ENCODE peak calls at places on chromosomes 3 and 15, in six cellular contexts. A is fibroblast of the conjunctiva, D is iris pigment epithelial cell, T is non-pigmented ciliary epithelial cell, C is H9, O is thoracic aorta. X is an unnamed sample.

GRCh38 chr3:177835008-177835407 is 637.7 kb upstream of the TBL1XR1 start:
- DNase-seq in T (peak; percentile 84), A (no peak), O (no peak), C (no peak), D (peak; percentile 97), X (peak; percentile 93)

GRCh38 chr3:190346541-190346940 is 24.3 kb upstream of the CLDN1 start:
- DNase-seq in O (no peak), A (no peak), C (no peak), T (no peak), D (peak; percentile 51), X (no peak)

GRCh38 chr3:13461169-13462124 is 18.7 kb upstream of the HDAC11 start:
- DNase-seq in T (no peak), A (peak; percentile 23), O (no peak), D (peak; percentile 44), C (peak; percentile 93), X (no peak)

GRCh38 chr3:170426240-170426797 is 7.7 kb downstream of the CLDN11 start:
- DNase-seq in A (no peak), D (peak; percentile 83), O (no peak), C (no peak), T (no peak), X (no peak)

GRCh38 chr15:35168464-35168863 is 83.4 kb upstream of the NANOGP8 start:
- DNase-seq in A (no peak), D (peak; percentile 76), C (no peak), O (no peak), T (peak; percentile 43), X (peak; percentile 56)

GRCh38 chr3:136106101-136106500 is 90.0 kb downstream of the MSL2 start:
- DNase-seq in O (no peak), A (no peak), D (no peak), C (no peak), T (no peak), X (no peak)

GRCh38 chr15:92801774-92802464 is 98.2 kb upstream of the CHD2 start:
- DNase-seq in A (peak; percentile 39), T (peak; percentile 89), O (no peak), D (peak; percentile 87), C (no peak), X (peak; percentile 72)

GRCh38 chr3:61560452-61561373 is 658 bp upstream of the PTPRG start:
- DNase-seq in T (no peak), O (peak; percentile 47), C (peak; percentile 83), D (peak; percentile 91), A (peak; percentile 74), X (peak; percentile 54)

GRCh38 chr3:38005076-38006020 is 14.8 kb downstream of the VILL start:
- DNase-seq in C (no peak), A (no peak), D (no peak), T (no peak), O (no peak), X (no peak)

GRCh38 chr3:195102609-195103467 is 168.1 kb downstream of the XXYLT1 start:
- DNase-seq in O (no peak), T (peak; percentile 78), A (peak; percentile 79), C (no peak), D (peak; percentile 96), X (peak; percentile 86)

GRCh38 chr3:193605876-193606275 is 12.9 kb downstream of the OPA1 start:
- DNase-seq in O (no peak), A (peak; percentile 36), D (peak; percentile 67), T (no peak), C (peak; percentile 59), X (no peak)

GRCh38 chr3:137761099-137761562 is 3.0 kb upstream of the SOX14 start:
- DNase-seq in A (no peak), C (no peak), T (no peak), D (no peak), O (no peak), X (no peak)

GRCh38 chr3:54146383-54147239 is 24.3 kb downstream of the CACNA2D3 start:
- DNase-seq in A (no peak), D (no peak), C (peak; percentile 77), T (no peak), O (no peak), X (no peak)

GRCh38 chr3:41684802-41685740 is 276.8 kb downstream of the ULK4 start:
- DNase-seq in A (no peak), T (no peak), D (peak; percentile 53), O (no peak), C (no peak), X (no peak)

GRCh38 chr3:139764936-139765335 is 87.2 kb upstream of the NMNAT3 start:
- DNase-seq in D (peak; percentile 96), A (peak; percentile 6), C (no peak), O (no peak), T (peak; percentile 95), X (peak; percentile 86)

GRCh38 chr15:40358492-40359353 is 704 bp downstream of the DISP2 start:
- DNase-seq in A (no peak), C (peak; percentile 64), O (no peak), D (no peak), T (no peak), X (no peak)

GRCh38 chr3:144840866-144841265 is 869.2 kb downstream of the DIPK2A start:
- DNase-seq in A (no peak), T (peak; percentile 17), C (no peak), D (peak; percentile 36), O (no peak), X (no peak)

GRCh38 chr3:143171656-143172055 is 52.1 kb downstream of the CHST2 start:
- DNase-seq in O (no peak), T (no peak), C (no peak), D (peak; percentile 66), A (no peak), X (no peak)

GRCh38 chr15:87142096-87142495 is 1062.4 kb downstream of the AGBL1 start:
- DNase-seq in T (no peak), O (no peak), A (no peak), C (no peak), D (no peak), X (no peak)

GRCh38 chr15:43932907-43933306 is 106.1 kb downstream of the WDR76 start:
- DNase-seq in O (no peak), C (no peak), A (no peak), T (no peak), D (no peak), X (no peak)

GRCh38 chr15:57160823-57161560 is 215.3 kb upstream of the CGNL1 start:
- DNase-seq in A (no peak), O (no peak), T (no peak), C (no peak), D (peak; percentile 73), X (no peak)

GRCh38 chr3:141260131-141260927 is 28.7 kb downstream of the PXYLP1 start:
- DNase-seq in O (no peak), C (no peak), D (no peak), A (no peak), T (no peak), X (no peak)

GRCh38 chr3:183502782-183503181 is 52.7 kb downstream of the KLHL6 start:
- DNase-seq in A (no peak), O (no peak), C (no peak), T (no peak), D (no peak), X (no peak)

GRCh38 chr3:159856496-159857098 is 132.0 kb upstream of the IL12A start:
- DNase-seq in D (no peak), A (no peak), T (no peak), C (no peak), O (no peak), X (no peak)

GRCh38 chr3:55624238-55624637 is 137.1 kb upstream of the WNT5A start:
- DNase-seq in D (peak; percentile 85), O (no peak), T (no peak), C (no peak), A (no peak), X (peak; percentile 46)

GRCh38 chr3:129934234-129935123 is 40.0 kb upstream of the TRH start:
- DNase-seq in A (no peak), T (no peak), O (no peak), D (peak; percentile 8), C (peak; percentile 44), X (no peak)

GRCh38 chr15:90716317-90716975 is 700 bp upstream of the BLM start:
- DNase-seq in D (peak; percentile 12), T (no peak), O (no peak), C (no peak), A (no peak), X (no peak)

GRCh38 chr3:147157629-147158028 is 248.7 kb downstream of the ZIC4 start:
- DNase-seq in O (no peak), T (no peak), D (no peak), A (no peak), C (no peak), X (peak; percentile 2)

GRCh38 chr3:106740116-106740515 is 637.1 kb upstream of the CCDC54 start:
- DNase-seq in D (no peak), C (no peak), O (no peak), T (no peak), A (no peak), X (peak; percentile 65)

GRCh38 chr3:195583831-195584542 is at the start of gene APOD:
- DNase-seq in C (no peak), D (peak; percentile 71), O (no peak), T (peak; percentile 5), A (peak; percentile 71), X (peak; percentile 39)

GRCh38 chr15:29471306-29471705 is 201.7 kb upstream of the NSMCE3 start:
- DNase-seq in O (no peak), A (no peak), D (no peak), C (no peak), T (no peak), X (no peak)

GRCh38 chr3:178010306-178010705 is 525.9 kb upstream of the KCNMB2 start:
- DNase-seq in D (no peak), A (no peak), T (no peak), O (no peak), C (no peak), X (no peak)

GRCh38 chr3:37984051-37984450 is 6.5 kb upstream of the VILL start:
- DNase-seq in T (no peak), D (no peak), O (no peak), C (no peak), A (no peak), X (no peak)

GRCh38 chr3:30475809-30476178 is 130.6 kb upstream of the TGFBR2 start:
- DNase-seq in C (no peak), D (no peak), A (no peak), O (no peak), T (no peak), X (no peak)

GRCh38 chr15:70580286-70580685 is 183.1 kb downstream of the UACA start:
- DNase-seq in T (no peak), D (no peak), C (no peak), O (no peak), A (no peak), X (no peak)

GRCh38 chr15:89007989-89008388 is 80.3 kb upstream of the ABHD2 start:
- DNase-seq in C (no peak), D (no peak), A (no peak), O (no peak), T (no peak), X (no peak)

GRCh38 chr3:177333535-177334495 is 136.5 kb upstream of the TBL1XR1 start:
- DNase-seq in C (no peak), O (no peak), A (no peak), T (no peak), D (no peak), X (no peak)

X was measured in skeletal muscle cell.